ENCODE peak calls at places on chromosomes 2 and 18, in seven cellular contexts. N is gastrocnemius medialis, D is uterus, F is right atrium auricular region, T is prostate gland, B is GM12865, L is mammary epithelial cell. K is an unnamed sample.

GRCh38 chr18:70243131-70243530 is 37.6 kb upstream of the RTTN start:
- DNase-seq in N (no peak), D (no peak), F (no peak), T (no peak), B (no peak), L (no peak), K (no peak)

GRCh38 chr2:152879275-152879674 is 160.9 kb downstream of the ARL6IP6 start:
- DNase-seq in N (no peak), D (no peak), F (no peak), T (no peak), B (no peak), L (no peak), K (no peak)

GRCh38 chr18:24734058-24734457 is 273.6 kb downstream of the HRH4 start:
- DNase-seq in N (no peak), D (peak), F (no peak), T (no peak), B (no peak), L (peak), K (peak)

GRCh38 chr18:68660355-68661183 is 54.3 kb downstream of the TMX3 start:
- DNase-seq in N (no peak), D (no peak), F (no peak), T (no peak), B (peak), L (peak), K (peak)

GRCh38 chr2:118115761-118116160 is 27.5 kb downstream of the INSIG2 start:
- DNase-seq in N (no peak), D (no peak), F (no peak), T (no peak), B (no peak), L (peak), K (no peak)

GRCh38 chr2:238847841-238848565 is at the start of gene TWIST2:
- DNase-seq in N (peak), D (peak), F (peak), T (peak), B (no peak), L (peak), K (peak)

GRCh38 chr2:192155521-192156118 is 39.1 kb downstream of the TMEFF2 start:
- DNase-seq in N (no peak), D (no peak), F (no peak), T (no peak), B (no peak), L (no peak), K (no peak)

GRCh38 chr18:22428672-22429071 is 11.0 kb upstream of the CTAGE1 start:
- DNase-seq in N (no peak), D (no peak), F (no peak), T (no peak), B (no peak), L (no peak), K (peak)

GRCh38 chr2:24919977-24920812 is at the start of gene ADCY3:
- DNase-seq in N (no peak), D (peak), F (no peak), T (peak), B (peak), L (peak), K (peak)

GRCh38 chr18:75858754-75859153 is 431.3 kb upstream of the SMIM21 start:
- DNase-seq in N (no peak), D (no peak), F (no peak), T (no peak), B (no peak), L (no peak), K (no peak)

GRCh38 chr2:44055664-44056063 is 59.9 kb upstream of the LRPPRC start:
- DNase-seq in N (no peak), D (no peak), F (no peak), T (peak), B (no peak), L (no peak), K (no peak)

GRCh38 chr18:68781224-68781623 is 16.7 kb upstream of the CCDC102B start:
- DNase-seq in N (no peak), D (no peak), F (no peak), T (no peak), B (no peak), L (no peak), K (no peak)

GRCh38 chr2:164779383-164780057 is 62.1 kb downstream of the COBLL1 start:
- DNase-seq in N (no peak), D (no peak), F (no peak), T (no peak), B (no peak), L (no peak), K (no peak)

GRCh38 chr2:108616731-108617161 is 82.5 kb downstream of the LIMS1 start:
- DNase-seq in N (no peak), D (no peak), F (no peak), T (peak), B (no peak), L (peak), K (peak)

DNA sequence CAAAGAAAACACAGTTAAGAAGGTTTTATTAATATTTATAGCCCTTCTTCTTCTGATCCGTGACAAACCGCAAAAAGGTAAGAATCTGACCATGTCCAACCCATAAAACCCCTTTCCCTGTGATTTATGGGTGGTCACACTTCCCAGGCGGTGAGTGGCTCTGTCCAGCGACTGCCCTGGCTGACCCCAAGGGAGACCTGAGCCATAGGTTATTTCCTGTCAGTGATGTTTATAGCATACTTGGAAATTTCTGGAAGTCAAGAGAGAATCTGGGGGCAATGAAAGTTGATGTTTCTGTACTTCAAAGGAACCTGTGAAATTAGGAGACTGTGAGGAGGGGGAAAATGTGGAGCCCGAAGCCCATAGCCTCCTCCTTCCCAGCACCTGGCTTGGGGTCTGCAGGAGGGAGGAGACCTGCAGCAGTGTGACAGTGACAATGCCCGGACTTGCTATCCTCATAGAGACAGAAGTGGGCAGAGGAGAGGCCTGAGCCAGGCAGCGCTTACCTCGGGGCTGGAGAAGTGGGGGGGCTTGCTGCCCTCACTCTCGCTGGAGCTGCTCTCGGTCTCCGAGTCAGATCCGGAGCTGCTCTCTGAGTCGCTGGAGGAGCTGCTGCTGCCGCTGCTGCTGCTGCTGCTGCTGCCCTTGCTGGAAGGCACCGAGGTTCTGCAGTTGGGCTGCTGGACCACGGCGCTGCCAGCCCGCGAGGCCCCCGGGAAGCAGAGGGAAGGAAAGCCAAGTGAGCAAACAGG is 111.3 kb upstream of the REV1 start:
- DNase-seq in N (no peak), D (no peak), F (no peak), T (no peak), B (no peak), L (no peak), K (no peak)
- H3K4me3 ChIP-seq in N (no peak), D (no peak), F (no peak), T (no peak), B (no peak), L (no peak), K (no peak)

GRCh38 chr2:172427256-172427989 is at the start of gene ITGA6:
- DNase-seq in N (peak), D (peak), F (no peak), T (peak), B (peak), L (peak), K (peak)
- TF ChIP-seq CTCF in N (no peak), D (peak), F (peak), T (no peak), B (no peak), L (no peak), K (no peak)

GRCh38 chr18:8800445-8800844 is 95.1 kb downstream of the MTCL1 start:
- DNase-seq in N (no peak), D (no peak), F (no peak), T (no peak), B (no peak), L (peak), K (peak)
- H3K4me3 ChIP-seq in N (no peak), D (no peak), F (no peak), T (no peak), B (no peak), L (no peak), K (peak)

GRCh38 chr2:38602732-38603401 is at the start of gene HNRNPLL:
- DNase-seq in N (peak), D (peak), F (peak), T (peak), B (peak), L (peak), K (peak)
- TF ChIP-seq CTCF in N (no peak), D (no peak), F (no peak), T (no peak), B (peak), L (no peak), K (no peak)

GRCh38 chr18:48932462-48932818 is 18.3 kb downstream of the SMAD7 start:
- DNase-seq in N (no peak), D (no peak), F (no peak), T (no peak), B (no peak), L (no peak), K (no peak)
- H3K4me3 ChIP-seq in N (no peak), D (no peak), F (no peak), T (no peak), B (peak), L (no peak), K (no peak)

DNA sequence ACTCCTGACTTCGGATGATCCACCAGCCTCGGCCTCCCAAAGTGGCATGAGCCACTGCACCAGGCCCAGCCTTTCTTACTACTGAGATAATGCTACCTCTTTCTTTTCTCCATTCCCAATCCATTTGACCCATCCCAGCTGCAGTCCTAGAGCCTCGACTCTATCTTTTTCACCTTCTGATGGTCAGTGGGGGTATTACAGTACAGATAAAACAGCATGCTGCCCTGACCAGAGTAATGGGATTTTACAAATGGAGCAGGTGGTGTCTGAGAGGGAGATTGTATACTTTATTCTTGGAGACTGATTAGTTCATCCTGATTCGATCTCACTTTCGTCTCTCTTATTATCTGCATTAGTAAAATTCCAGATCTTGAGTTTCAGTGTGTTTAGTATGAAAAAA is 238.6 kb upstream of the TNP1 start:
- DNase-seq in N (no peak), D (no peak), F (no peak), T (no peak), B (no peak), L (no peak), K (no peak)
- TF ChIP-seq CTCF in N (no peak), D (no peak), F (no peak), T (no peak), B (no peak), L (no peak), K (no peak)

GRCh38 chr18:77000527-77000926 is 132.1 kb downstream of the MBP start:
- DNase-seq in N (no peak), D (peak), F (no peak), T (peak), B (peak), L (peak), K (peak)
- H3K4me3 ChIP-seq in N (peak), D (no peak), F (no peak), T (no peak), B (no peak), L (no peak), K (peak)

DNA sequence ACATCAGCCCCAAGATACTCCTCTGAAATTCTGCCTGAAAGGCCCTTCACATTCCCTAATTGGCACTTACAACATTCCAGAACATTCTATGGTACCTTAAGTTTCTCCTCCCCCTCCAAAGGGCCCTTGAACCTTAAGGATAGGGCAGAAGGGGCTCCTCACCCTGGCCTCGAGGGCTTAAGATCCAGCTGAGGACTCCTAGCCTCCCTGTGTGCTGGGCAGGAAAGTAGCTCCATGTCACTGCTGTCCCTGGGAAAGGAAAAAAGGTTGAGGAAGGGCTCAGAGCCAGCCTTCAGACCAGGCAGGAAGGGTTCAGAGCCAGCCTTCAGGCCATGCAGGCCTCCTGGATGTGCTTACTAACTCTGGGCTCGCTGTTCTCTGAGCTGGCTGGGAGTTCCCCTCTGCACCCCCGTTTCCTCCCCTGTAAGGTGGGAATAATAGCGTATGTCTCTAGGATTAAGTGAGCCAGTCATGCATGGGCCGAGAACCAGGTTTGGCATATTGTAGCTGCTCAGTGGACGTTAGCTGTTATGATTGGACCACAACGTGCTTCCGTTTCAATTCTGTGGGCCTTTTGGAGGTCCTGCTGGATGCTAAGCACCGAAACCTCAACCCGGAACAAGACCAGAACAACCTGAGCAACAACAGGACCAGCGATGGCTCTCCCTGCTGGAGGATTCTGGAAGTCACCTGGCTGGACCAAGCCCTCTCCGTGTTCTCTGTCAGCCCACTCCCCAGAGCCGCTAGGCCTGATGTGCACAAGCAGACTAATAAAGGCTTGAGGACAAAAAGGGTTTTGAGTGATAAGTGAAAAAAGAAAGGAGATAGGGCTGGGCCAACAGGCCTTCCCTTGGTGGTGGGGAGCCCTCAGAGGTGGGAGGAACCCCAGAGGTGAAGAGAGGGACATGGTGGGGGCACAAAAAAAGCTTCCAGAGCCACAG is 1.0 kb upstream of the B3GNT7 start:
- DNase-seq in N (no peak), D (no peak), F (no peak), T (no peak), B (peak), L (no peak), K (no peak)
- TF ChIP-seq CTCF in N (no peak), D (no peak), F (peak), T (peak), B (peak), L (peak), K (no peak)

DNA sequence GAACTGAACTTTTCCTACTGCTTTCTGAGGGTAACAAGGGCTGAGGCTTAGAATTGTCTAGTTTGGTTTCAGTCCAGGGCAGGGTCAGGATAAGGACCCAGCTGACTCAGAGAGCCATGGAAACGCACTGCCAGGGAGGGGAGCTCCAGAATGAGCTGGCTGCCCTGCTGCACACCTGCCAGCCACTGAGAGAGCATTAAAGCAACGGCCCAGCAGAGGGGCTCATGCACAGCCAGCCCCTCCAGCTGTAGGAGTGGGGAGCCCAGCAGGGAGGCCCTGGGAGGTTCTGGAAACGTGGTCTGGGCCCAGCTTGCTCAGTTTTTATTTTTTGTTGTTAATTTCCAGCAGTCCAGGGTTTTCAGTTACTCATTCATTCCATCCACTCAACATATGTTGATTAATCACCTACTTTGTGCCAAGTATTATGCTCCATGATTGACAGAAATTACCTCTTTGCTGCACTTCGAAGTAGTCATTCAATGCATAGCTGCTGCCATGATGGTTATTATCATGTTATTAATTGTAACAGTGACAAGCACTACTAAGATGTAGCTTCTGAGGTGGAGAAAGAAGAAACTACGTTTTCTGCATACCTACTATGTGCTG is 156.2 kb downstream of the MSH2 start:
- DNase-seq in N (no peak), D (no peak), F (no peak), T (no peak), B (no peak), L (peak), K (no peak)
- H3K4me3 ChIP-seq in N (no peak), D (no peak), F (no peak), T (no peak), B (no peak), L (no peak), K (no peak)